ENCODE peak calls at places on chromosome 3, in seven cellular contexts. One of them, this sample, is unnamed. For H3K4me1, the result is how much of the 10 kb centered on the place peaks cover.

GRCh38 chr3:66400381-66401156 is 100.3 kb downstream of the LRIG1 start:
- DNase-seq in CD8-positive, alpha-beta memory T cell: no peak
- DNase-seq in lung: no peak
- DNase-seq in right cardiac atrium: no peak
- DNase-seq in esophagus squamous epithelium: no peak
- DNase-seq in ovary: no peak
- DNase-seq in A549: no peak
- DNase-seq in this sample: no peak

GRCh38 chr3:113698891-113699465 is 2.5 kb upstream of the USF3 start:
- DNase-seq in CD8-positive, alpha-beta memory T cell: no peak
- DNase-seq in lung: no peak
- DNase-seq in right cardiac atrium: peak
- DNase-seq in esophagus squamous epithelium: no peak
- DNase-seq in ovary: peak
- DNase-seq in A549: no peak
- DNase-seq in this sample: no peak

GRCh38 chr3:9934993-9935392 is 1.4 kb downstream of the CRELD1 start:
- DNase-seq in CD8-positive, alpha-beta memory T cell: no peak
- DNase-seq in lung: no peak
- DNase-seq in right cardiac atrium: no peak
- DNase-seq in esophagus squamous epithelium: no peak
- DNase-seq in ovary: no peak
- DNase-seq in A549: no peak
- DNase-seq in this sample: no peak

GRCh38 chr3:48428088-48428862 is 1.6 kb downstream of the PLXNB1 start:
- DNase-seq in CD8-positive, alpha-beta memory T cell: no peak
- DNase-seq in lung: no peak
- DNase-seq in right cardiac atrium: no peak
- DNase-seq in esophagus squamous epithelium: no peak
- DNase-seq in ovary: no peak
- DNase-seq in A549: peak
- DNase-seq in this sample: no peak

GRCh38 chr3:9194509-9195184 is 54.8 kb downstream of the SRGAP3 start:
- DNase-seq in CD8-positive, alpha-beta memory T cell: no peak
- DNase-seq in lung: no peak
- DNase-seq in right cardiac atrium: no peak
- DNase-seq in esophagus squamous epithelium: no peak
- DNase-seq in ovary: no peak
- DNase-seq in A549: peak
- DNase-seq in this sample: no peak

GRCh38 chr3:157693762-157694161 is 190.5 kb upstream of the VEPH1 start:
- DNase-seq in CD8-positive, alpha-beta memory T cell: no peak
- DNase-seq in lung: no peak
- DNase-seq in right cardiac atrium: no peak
- DNase-seq in esophagus squamous epithelium: no peak
- DNase-seq in ovary: no peak
- DNase-seq in A549: no peak
- DNase-seq in this sample: no peak

GRCh38 chr3:127038476-127038875 is 55.6 kb downstream of the PLXNA1 start:
- DNase-seq in CD8-positive, alpha-beta memory T cell: no peak
- DNase-seq in lung: no peak
- DNase-seq in right cardiac atrium: no peak
- DNase-seq in esophagus squamous epithelium: no peak
- DNase-seq in ovary: peak
- DNase-seq in A549: no peak
- DNase-seq in this sample: no peak

GRCh38 chr3:14322667-14323295 is 79.6 kb upstream of the SLC6A6 start:
- DNase-seq in CD8-positive, alpha-beta memory T cell: no peak
- DNase-seq in lung: no peak
- DNase-seq in right cardiac atrium: no peak
- DNase-seq in esophagus squamous epithelium: no peak
- DNase-seq in ovary: no peak
- DNase-seq in A549: no peak
- DNase-seq in this sample: no peak

GRCh38 chr3:10546887-10547286 is 41.5 kb upstream of the ATP2B2 start:
- DNase-seq in CD8-positive, alpha-beta memory T cell: no peak
- DNase-seq in lung: no peak
- DNase-seq in right cardiac atrium: no peak
- DNase-seq in esophagus squamous epithelium: no peak
- DNase-seq in ovary: no peak
- DNase-seq in A549: no peak
- DNase-seq in this sample: no peak

GRCh38 chr3:113264249-113264648 is 52.9 kb downstream of the BOC start:
- DNase-seq in CD8-positive, alpha-beta memory T cell: no peak
- DNase-seq in lung: no peak
- DNase-seq in right cardiac atrium: no peak
- DNase-seq in esophagus squamous epithelium: no peak
- DNase-seq in ovary: no peak
- DNase-seq in A549: no peak
- DNase-seq in this sample: peak

GRCh38 chr3:45473841-45474240 is 85.5 kb downstream of the LARS2 start:
- DNase-seq in CD8-positive, alpha-beta memory T cell: no peak
- DNase-seq in lung: no peak
- DNase-seq in right cardiac atrium: no peak
- DNase-seq in esophagus squamous epithelium: no peak
- DNase-seq in ovary: no peak
- DNase-seq in A549: no peak
- DNase-seq in this sample: no peak

GRCh38 chr3:46965151-46965550 is 11.4 kb downstream of the CCDC12 start:
- DNase-seq in CD8-positive, alpha-beta memory T cell: no peak
- DNase-seq in lung: no peak
- DNase-seq in right cardiac atrium: no peak
- DNase-seq in esophagus squamous epithelium: no peak
- DNase-seq in ovary: no peak
- DNase-seq in A549: no peak
- DNase-seq in this sample: no peak

GRCh38 chr3:127065138-127065427 is 82.2 kb downstream of the PLXNA1 start:
- DNase-seq in CD8-positive, alpha-beta memory T cell: no peak
- DNase-seq in lung: no peak
- DNase-seq in right cardiac atrium: no peak
- DNase-seq in esophagus squamous epithelium: no peak
- DNase-seq in ovary: no peak
- DNase-seq in A549: no peak
- DNase-seq in this sample: no peak

GRCh38 chr3:41574900-41575299 is 375.6 kb downstream of the CTNNB1 start:
- DNase-seq in CD8-positive, alpha-beta memory T cell: no peak
- DNase-seq in lung: no peak
- DNase-seq in right cardiac atrium: no peak
- DNase-seq in esophagus squamous epithelium: no peak
- DNase-seq in ovary: no peak
- DNase-seq in A549: no peak
- DNase-seq in this sample: no peak

GRCh38 chr3:51099794-51100542 is 285.1 kb upstream of the MANF start:
- DNase-seq in CD8-positive, alpha-beta memory T cell: no peak
- DNase-seq in lung: peak
- DNase-seq in right cardiac atrium: no peak
- DNase-seq in esophagus squamous epithelium: no peak
- DNase-seq in ovary: no peak
- DNase-seq in A549: peak
- DNase-seq in this sample: peak

GRCh38 chr3:102092617-102093466 is 243.5 kb downstream of the NFKBIZ start:
- DNase-seq in CD8-positive, alpha-beta memory T cell: no peak
- DNase-seq in lung: no peak
- DNase-seq in right cardiac atrium: no peak
- DNase-seq in esophagus squamous epithelium: no peak
- DNase-seq in ovary: no peak
- DNase-seq in A549: no peak
- DNase-seq in this sample: no peak

GRCh38 chr3:179451335-179452165 is at the start of gene GNB4:
- DNase-seq in CD8-positive, alpha-beta memory T cell: peak
- DNase-seq in lung: peak
- DNase-seq in right cardiac atrium: peak
- DNase-seq in esophagus squamous epithelium: peak
- DNase-seq in ovary: peak
- DNase-seq in A549: peak
- DNase-seq in this sample: peak

GRCh38 chr3:20322085-20322484 is 136.1 kb upstream of the SGO1 start:
- DNase-seq in CD8-positive, alpha-beta memory T cell: no peak
- DNase-seq in lung: no peak
- DNase-seq in right cardiac atrium: no peak
- DNase-seq in esophagus squamous epithelium: no peak
- DNase-seq in ovary: no peak
- DNase-seq in A549: no peak
- DNase-seq in this sample: no peak

GRCh38 chr3:165669967-165670366 is 167.3 kb downstream of the BCHE start:
- DNase-seq in CD8-positive, alpha-beta memory T cell: no peak
- DNase-seq in lung: no peak
- DNase-seq in right cardiac atrium: no peak
- DNase-seq in esophagus squamous epithelium: no peak
- DNase-seq in ovary: no peak
- DNase-seq in A549: no peak
- DNase-seq in this sample: no peak

GRCh38 chr3:64457811-64458210 is 230.0 kb downstream of the ADAMTS9 start:
- DNase-seq in CD8-positive, alpha-beta memory T cell: no peak
- DNase-seq in lung: no peak
- DNase-seq in right cardiac atrium: no peak
- DNase-seq in esophagus squamous epithelium: no peak
- DNase-seq in ovary: no peak
- DNase-seq in A549: no peak
- DNase-seq in this sample: no peak

GRCh38 chr3:23743141-23743784 is 62.5 kb upstream of the UBE2E1 start:
- DNase-seq in CD8-positive, alpha-beta memory T cell: no peak
- DNase-seq in lung: no peak
- DNase-seq in right cardiac atrium: no peak
- DNase-seq in esophagus squamous epithelium: no peak
- DNase-seq in ovary: no peak
- DNase-seq in A549: no peak
- DNase-seq in this sample: no peak

GRCh38 chr3:37130984-37131975 is 43.1 kb downstream of the LRRFIP2 start:
- DNase-seq in CD8-positive, alpha-beta memory T cell: no peak
- DNase-seq in lung: no peak
- DNase-seq in right cardiac atrium: no peak
- DNase-seq in esophagus squamous epithelium: no peak
- DNase-seq in ovary: no peak
- DNase-seq in A549: no peak
- DNase-seq in this sample: no peak
- H3K4me1 ChIP-seq in CD8-positive, alpha-beta memory T cell: under half
- H3K4me1 ChIP-seq in lung: under half
- H3K4me1 ChIP-seq in right cardiac atrium: under half
- H3K4me1 ChIP-seq in esophagus squamous epithelium: under half
- H3K4me1 ChIP-seq in ovary: under half
- H3K4me1 ChIP-seq in A549: under half
- H3K4me1 ChIP-seq in this sample: under half

GRCh38 chr3:52487050-52487787 is 7.9 kb upstream of the STAB1 start:
- DNase-seq in CD8-positive, alpha-beta memory T cell: no peak
- DNase-seq in lung: no peak
- DNase-seq in right cardiac atrium: no peak
- DNase-seq in esophagus squamous epithelium: no peak
- DNase-seq in ovary: no peak
- DNase-seq in A549: no peak
- DNase-seq in this sample: no peak

GRCh38 chr3:52483081-52483480 is 12.1 kb upstream of the STAB1 start:
- DNase-seq in CD8-positive, alpha-beta memory T cell: no peak
- DNase-seq in lung: no peak
- DNase-seq in right cardiac atrium: peak
- DNase-seq in esophagus squamous epithelium: no peak
- DNase-seq in ovary: no peak
- DNase-seq in A549: no peak
- DNase-seq in this sample: no peak

GRCh38 chr3:52483577-52484495 is 11.3 kb upstream of the STAB1 start:
- DNase-seq in CD8-positive, alpha-beta memory T cell: no peak
- DNase-seq in lung: no peak
- DNase-seq in right cardiac atrium: peak
- DNase-seq in esophagus squamous epithelium: no peak
- DNase-seq in ovary: peak
- DNase-seq in A549: no peak
- DNase-seq in this sample: no peak

GRCh38 chr3:52481819-52482521 is 13.2 kb upstream of the STAB1 start:
- DNase-seq in CD8-positive, alpha-beta memory T cell: peak
- DNase-seq in lung: no peak
- DNase-seq in right cardiac atrium: peak
- DNase-seq in esophagus squamous epithelium: no peak
- DNase-seq in ovary: peak
- DNase-seq in A549: peak
- DNase-seq in this sample: peak

GRCh38 chr3:52484680-52485461 is 10.3 kb upstream of the STAB1 start:
- DNase-seq in CD8-positive, alpha-beta memory T cell: no peak
- DNase-seq in lung: no peak
- DNase-seq in right cardiac atrium: no peak
- DNase-seq in esophagus squamous epithelium: no peak
- DNase-seq in ovary: no peak
- DNase-seq in A549: no peak
- DNase-seq in this sample: no peak
- H3K4me1 ChIP-seq in CD8-positive, alpha-beta memory T cell: under half
- H3K4me1 ChIP-seq in lung: under half
- H3K4me1 ChIP-seq in right cardiac atrium: under half
- H3K4me1 ChIP-seq in esophagus squamous epithelium: under half
- H3K4me1 ChIP-seq in ovary: under half
- H3K4me1 ChIP-seq in A549: under half
- H3K4me1 ChIP-seq in this sample: under half

GRCh38 chr3:37501906-37502305 is 327.5 kb upstream of the LRRFIP2 start:
- DNase-seq in CD8-positive, alpha-beta memory T cell: no peak
- DNase-seq in lung: no peak
- DNase-seq in right cardiac atrium: no peak
- DNase-seq in esophagus squamous epithelium: no peak
- DNase-seq in ovary: no peak
- DNase-seq in A549: no peak
- DNase-seq in this sample: no peak

GRCh38 chr3:37498126-37499039 is 324.0 kb upstream of the LRRFIP2 start:
- DNase-seq in CD8-positive, alpha-beta memory T cell: no peak
- DNase-seq in lung: no peak
- DNase-seq in right cardiac atrium: no peak
- DNase-seq in esophagus squamous epithelium: no peak
- DNase-seq in ovary: no peak
- DNase-seq in A549: no peak
- DNase-seq in this sample: no peak

GRCh38 chr3:37499061-37499785 is 324.8 kb upstream of the LRRFIP2 start:
- DNase-seq in CD8-positive, alpha-beta memory T cell: no peak
- DNase-seq in lung: no peak
- DNase-seq in right cardiac atrium: no peak
- DNase-seq in esophagus squamous epithelium: no peak
- DNase-seq in ovary: no peak
- DNase-seq in A549: no peak
- DNase-seq in this sample: no peak

GRCh38 chr3:37499820-37500219 is 325.4 kb upstream of the LRRFIP2 start:
- DNase-seq in CD8-positive, alpha-beta memory T cell: no peak
- DNase-seq in lung: no peak
- DNase-seq in right cardiac atrium: no peak
- DNase-seq in esophagus squamous epithelium: no peak
- DNase-seq in ovary: no peak
- DNase-seq in A549: no peak
- DNase-seq in this sample: no peak

DNA sequence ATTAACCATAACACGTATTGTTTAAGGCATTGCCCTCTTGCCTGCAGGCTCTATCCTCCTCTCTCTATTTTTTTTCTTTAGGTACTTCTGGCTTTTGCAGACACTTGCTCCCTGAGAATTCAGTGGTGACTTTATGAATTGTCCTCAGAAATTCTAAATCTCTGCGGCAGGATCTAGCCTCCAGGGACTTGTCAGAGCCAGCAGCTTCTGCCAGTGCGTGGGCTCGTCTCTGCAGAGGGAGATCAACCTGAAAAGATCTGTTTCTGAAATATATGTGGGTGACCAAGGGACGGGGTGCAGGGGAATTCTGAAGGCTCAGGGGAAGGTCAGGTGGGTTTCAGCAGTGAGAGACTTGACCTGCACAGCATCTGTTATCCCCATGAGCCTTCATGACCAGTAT is 326.1 kb upstream of the LRRFIP2 start:
- DNase-seq in CD8-positive, alpha-beta memory T cell: no peak
- DNase-seq in lung: no peak
- DNase-seq in right cardiac atrium: no peak
- DNase-seq in esophagus squamous epithelium: no peak
- DNase-seq in ovary: no peak
- DNase-seq in A549: no peak
- DNase-seq in this sample: no peak
- H3K4me1 ChIP-seq in CD8-positive, alpha-beta memory T cell: under half
- H3K4me1 ChIP-seq in lung: under half
- H3K4me1 ChIP-seq in right cardiac atrium: under half
- H3K4me1 ChIP-seq in esophagus squamous epithelium: under half
- H3K4me1 ChIP-seq in ovary: under half
- H3K4me1 ChIP-seq in A549: under half
- H3K4me1 ChIP-seq in this sample: under half

GRCh38 chr3:115418583-115418982 is 204.7 kb upstream of the GAP43 start:
- DNase-seq in CD8-positive, alpha-beta memory T cell: no peak
- DNase-seq in lung: no peak
- DNase-seq in right cardiac atrium: no peak
- DNase-seq in esophagus squamous epithelium: no peak
- DNase-seq in ovary: no peak
- DNase-seq in A549: no peak
- DNase-seq in this sample: no peak
- H3K4me1 ChIP-seq in CD8-positive, alpha-beta memory T cell: under half
- H3K4me1 ChIP-seq in lung: under half
- H3K4me1 ChIP-seq in right cardiac atrium: under half
- H3K4me1 ChIP-seq in esophagus squamous epithelium: under half
- H3K4me1 ChIP-seq in ovary: under half
- H3K4me1 ChIP-seq in A549: under half
- H3K4me1 ChIP-seq in this sample: under half

This sample was measured in iPS DF 6.9.